ENCODE peak calls at places on chromosomes 11 and 22, in ten cellular contexts. W is NT2/D1; I is CD8-positive, alpha-beta memory T cell; T is AG10803; U is body of pancreas; B is fibroblast of lung; C is cardiac muscle cell; K is Jurkat, Clone E6-1; G is fibroblast of mammary gland; P is upper lobe of right lung. Z is an unnamed sample.

GRCh38 chr22:46504586-46504985 is 32.8 kb downstream of the CELSR1 start:
- DNase-seq in W (no peak), I (no peak), T (no peak), U (no peak), B (no peak), C (no peak), K (no peak), G (no peak), P (no peak), Z (no peak)

GRCh38 chr11:69339916-69340565 is 46.1 kb downstream of the MYEOV start:
- DNase-seq in W (no peak), I (no peak), T (no peak), U (no peak), B (no peak), C (no peak), K (no peak), G (no peak), P (peak; percentile 6), Z (peak; percentile 11)

GRCh38 chr11:128830836-128831780 is 36.0 kb downstream of the KCNJ1 start:
- DNase-seq in W (peak; percentile 69), I (peak; percentile 81), T (peak; percentile 77), U (peak; percentile 85), B (peak; percentile 87), C (peak; percentile 91), K (peak; percentile 84), G (peak; percentile 79), P (peak; percentile 86), Z (peak; percentile 82)

GRCh38 chr11:48116843-48117242 is 99.8 kb upstream of the OR4B1 start:
- DNase-seq in W (no peak), I (no peak), T (no peak), U (no peak), B (no peak), C (peak; percentile 41), K (peak; percentile 18), G (peak; percentile 21), P (no peak), Z (no peak)

GRCh38 chr11:64343740-64344133 is 3.7 kb downstream of the CCDC88B start:
- DNase-seq in W (no peak), I (no peak), T (no peak), U (peak; percentile 35), B (no peak), C (no peak), K (no peak), G (no peak), P (no peak), Z (peak; percentile 44)

GRCh38 chr11:125621995-125622394 is 3.0 kb upstream of the CHEK1 start:
- DNase-seq in W (no peak), I (no peak), T (peak; percentile 33), U (no peak), B (peak; percentile 76), C (peak; percentile 59), K (no peak), G (peak; percentile 63), P (no peak), Z (no peak)

GRCh38 chr11:64100345-64100744 is 64.6 kb downstream of the FLRT1 start:
- DNase-seq in W (no peak), I (no peak), T (no peak), U (no peak), B (no peak), C (no peak), K (no peak), G (no peak), P (no peak), Z (no peak)

GRCh38 chr11:79902493-79902892 is 461.7 kb upstream of the TENM4 start:
- DNase-seq in W (no peak), I (no peak), T (no peak), U (no peak), B (peak; percentile 56), C (no peak), K (no peak), G (peak; percentile 5), P (no peak), Z (no peak)

GRCh38 chr22:39743955-39744752 is 149.4 kb downstream of the ENTHD1 start:
- DNase-seq in W (no peak), I (no peak), T (no peak), U (no peak), B (no peak), C (no peak), K (no peak), G (no peak), P (no peak), Z (no peak)

GRCh38 chr22:50030315-50031188 is 18.0 kb upstream of the IL17REL start:
- DNase-seq in W (peak; percentile 48), I (peak; percentile 75), T (peak; percentile 52), U (peak; percentile 82), B (peak; percentile 59), C (peak; percentile 76), K (peak; percentile 45), G (peak; percentile 54), P (peak; percentile 90), Z (peak; percentile 86)

DNA sequence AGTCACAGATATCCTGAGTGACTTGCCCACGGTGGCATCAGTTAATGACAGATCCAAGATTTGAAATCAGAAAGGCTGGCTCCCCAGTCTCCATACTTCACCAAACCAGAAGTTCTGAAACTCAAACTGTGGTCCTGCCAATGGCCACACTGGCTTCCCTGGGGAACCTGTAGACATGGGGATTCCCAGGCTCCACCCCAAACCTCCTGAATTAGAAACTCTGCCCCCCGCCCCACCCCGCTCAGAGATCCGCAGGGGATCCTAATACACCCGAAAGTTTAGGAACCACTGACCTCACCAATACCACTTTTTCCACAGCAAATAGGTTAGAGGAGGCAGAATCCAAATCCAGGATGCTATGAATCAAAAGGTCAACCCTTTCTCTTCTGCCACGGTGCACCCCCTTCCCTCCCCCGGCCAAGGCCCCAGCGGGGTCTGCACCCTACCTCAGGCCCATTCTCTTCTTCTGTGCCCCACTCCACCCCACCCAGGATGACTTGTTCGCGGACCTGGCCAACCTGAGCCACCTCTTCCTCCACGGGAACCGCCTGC is 15.4 kb downstream of the RTN4RL2 start:
- DNase-seq in W (no peak), I (no peak), T (no peak), U (no peak), B (no peak), C (no peak), K (no peak), G (no peak), P (no peak), Z (no peak)
- H3K4me3 ChIP-seq in W (no peak overlapping the region), I (peak overlapping the region; percentile 47), T (no peak overlapping the region), U (no peak overlapping the region), B (peak overlapping the region; percentile 20), C (no peak overlapping the region), K (no peak overlapping the region), G (no peak overlapping the region), P (peak overlapping the region; percentile 53), Z (peak overlapping the region; percentile 51)

DNA sequence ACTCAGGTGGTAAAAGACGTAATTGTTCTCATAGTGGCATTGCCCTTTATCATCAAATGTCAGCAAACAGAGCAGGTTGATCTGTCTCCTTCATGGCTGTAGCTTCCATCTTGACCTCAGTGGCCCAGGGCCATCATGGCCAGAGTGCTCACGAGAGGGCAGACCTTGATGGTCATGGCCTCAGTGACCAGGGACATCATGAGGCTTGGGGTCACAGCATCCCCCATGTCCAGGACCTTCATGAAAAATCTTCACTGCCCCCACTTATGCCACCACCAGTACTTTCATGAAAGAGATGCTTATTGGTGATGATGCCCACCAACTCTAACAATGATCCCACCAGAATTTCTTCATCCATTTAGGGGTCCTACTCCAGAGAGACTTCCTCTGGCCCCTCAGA is 127.0 kb downstream of the SNX19 start:
- DNase-seq in W (no peak), I (no peak), T (no peak), U (no peak), B (no peak), C (no peak), K (no peak), G (no peak), P (no peak), Z (no peak)
- H3K4me3 ChIP-seq in W (no peak overlapping the region), I (no peak overlapping the region), T (no peak overlapping the region), U (no peak overlapping the region), B (no peak overlapping the region), C (no peak overlapping the region), K (no peak overlapping the region), G (no peak overlapping the region), P (no peak overlapping the region), Z (no peak overlapping the region)

GRCh38 chr11:94653561-94653960 is 86.4 kb downstream of the PIWIL4 start:
- DNase-seq in W (no peak), I (no peak), T (no peak), U (no peak), B (no peak), C (no peak), K (no peak), G (no peak), P (no peak), Z (no peak)

GRCh38 chr11:94652735-94653284 is 85.6 kb downstream of the PIWIL4 start:
- DNase-seq in W (no peak), I (no peak), T (no peak), U (no peak), B (no peak), C (no peak), K (no peak), G (no peak), P (no peak), Z (no peak)

GRCh38 chr11:94655291-94655690 is 88.1 kb downstream of the PIWIL4 start:
- DNase-seq in W (no peak), I (no peak), T (no peak), U (no peak), B (no peak), C (no peak), K (no peak), G (no peak), P (no peak), Z (no peak)

GRCh38 chr11:94655951-94656350 is 88.8 kb downstream of the PIWIL4 start:
- DNase-seq in W (no peak), I (no peak), T (no peak), U (no peak), B (no peak), C (no peak), K (no peak), G (no peak), P (no peak), Z (no peak)

DNA sequence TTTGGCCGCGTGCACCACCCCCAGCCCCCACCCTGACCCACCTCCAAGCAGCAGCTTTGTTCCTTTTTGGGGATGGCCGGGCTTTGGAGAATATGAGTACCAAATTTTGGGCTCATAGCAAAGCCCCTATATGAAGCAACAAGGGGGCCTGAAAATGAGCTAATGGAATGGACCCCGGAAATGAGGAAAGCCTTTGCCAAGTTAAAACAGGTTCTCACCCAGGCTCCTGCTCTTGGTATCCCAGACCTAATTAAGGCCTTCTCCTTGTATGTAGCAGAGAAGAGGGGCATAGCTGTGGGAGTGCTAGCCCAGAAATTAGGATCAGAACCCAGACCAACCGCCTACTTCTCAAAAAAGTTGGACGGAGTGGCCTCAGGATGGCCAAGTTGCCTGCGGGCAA is 87.0 kb downstream of the PIWIL4 start:
- DNase-seq in W (no peak), I (no peak), T (no peak), U (no peak), B (no peak), C (no peak), K (no peak), G (no peak), P (no peak), Z (no peak)
- H3K4me3 ChIP-seq in W (no peak overlapping the region), I (no peak overlapping the region), T (no peak overlapping the region), U (no peak overlapping the region), B (no peak overlapping the region), C (no peak overlapping the region), K (no peak overlapping the region), G (no peak overlapping the region), P (no peak overlapping the region), Z (no peak overlapping the region)

DNA sequence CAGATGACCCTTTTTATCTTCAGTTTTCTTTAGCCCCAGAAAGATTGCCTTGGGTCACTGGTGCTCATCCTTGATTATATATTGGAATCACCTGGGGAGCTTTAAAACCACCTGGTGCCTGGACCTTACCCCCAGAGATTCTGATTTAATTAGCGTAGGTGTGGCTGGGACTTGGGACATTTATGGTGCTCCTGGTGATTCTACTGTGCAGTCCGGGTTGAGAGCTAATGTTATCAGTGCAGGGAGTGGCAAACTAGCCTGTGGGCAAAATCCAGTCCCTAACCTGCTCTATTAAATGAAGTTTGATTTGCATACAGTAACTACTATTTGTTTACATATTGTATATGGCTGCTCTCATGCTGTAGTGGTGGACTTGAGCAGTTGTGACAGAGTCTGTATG is 134.0 kb upstream of the SORL1-AS1 start:
- DNase-seq in W (no peak), I (no peak), T (no peak), U (no peak), B (no peak), C (no peak), K (no peak), G (no peak), P (no peak), Z (no peak)
- H3K4me3 ChIP-seq in W (no peak overlapping the region), I (no peak overlapping the region), T (no peak overlapping the region), U (no peak overlapping the region), B (no peak overlapping the region), C (no peak overlapping the region), K (no peak overlapping the region), G (no peak overlapping the region), P (no peak overlapping the region), Z (no peak overlapping the region)

Z was measured in stomach.